ENCODE peak calls at places on chromosome 22, in seven cellular contexts. O is BE2C; U is stimulated activated CD4-positive, alpha-beta T cell treated with anti-CD3 and anti-CD28 coated beads, Interleukin-1b, Interleukin-23, amount 100 ng/mL, for 24 hours; T is CD14-positive monocyte; V is stimulated activated CD8-positive, alpha-beta memory T cell treated with anti-CD3 and anti-CD28 coated beads, Interleukin-15, amount 100 ng/mL, for 48 hours; E is GM04504; A is HCEC 1CT. J is an unnamed sample.

GRCh38 chr22:24555496-24556253 is at the start of gene SNRPD3:
- DNase-seq in O (peak; percentile 94), U (peak; percentile 79), T (peak; percentile 93), V (peak; percentile 85), E (peak; percentile 83), A (peak; percentile 92), J (peak; percentile 93)

GRCh38 chr22:38820021-38820420 is 23.8 kb downstream of the NPTXR start:
- DNase-seq in O (no peak), U (no peak), T (no peak), V (no peak), E (no peak), A (no peak), J (no peak)

GRCh38 chr22:22463855-22464540 is 44.5 kb downstream of the ZNF280B start:
- DNase-seq in O (peak; percentile 65), U (peak; percentile 44), T (no peak), V (peak; percentile 2), E (peak; percentile 15), A (peak; percentile 51), J (no peak)

GRCh38 chr22:36856121-36856791 is 4.5 kb upstream of the NCF4 start:
- DNase-seq in O (peak; percentile 92), U (peak; percentile 100), T (peak; percentile 91), V (peak; percentile 81), E (peak; percentile 59), A (peak; percentile 69), J (peak; percentile 82)

GRCh38 chr22:31912402-31912733 is 32.0 kb upstream of the YWHAH start:
- DNase-seq in O (no peak), U (no peak), T (no peak), V (no peak), E (no peak), A (no peak), J (no peak)

GRCh38 chr22:43053176-43053575 is 36.0 kb downstream of the TTLL1 start:
- DNase-seq in O (no peak), U (no peak), T (no peak), V (no peak), E (no peak), A (no peak), J (no peak)

GRCh38 chr22:50696799-50697561 is 24.4 kb downstream of the SHANK3 start:
- DNase-seq in O (peak; percentile 19), U (no peak), T (peak; percentile 36), V (no peak), E (no peak), A (peak; percentile 15), J (peak; percentile 46)

GRCh38 chr22:42297778-42298177 is 27.3 kb upstream of the TCF20 start:
- DNase-seq in O (no peak), U (no peak), T (no peak), V (no peak), E (no peak), A (no peak), J (no peak)

GRCh38 chr22:38205261-38206128 is 3.7 kb downstream of the MAFF start:
- DNase-seq in O (no peak), U (no peak), T (no peak), V (no peak), E (peak; percentile 87), A (no peak), J (no peak)

GRCh38 chr22:47036936-47037485 is 274.6 kb downstream of the TBC1D22A start:
- DNase-seq in O (no peak), U (no peak), T (no peak), V (no peak), E (no peak), A (no peak), J (no peak)

GRCh38 chr22:36726007-36726380 is 22.4 kb upstream of the CACNG2 start:
- DNase-seq in O (no peak), U (no peak), T (no peak), V (no peak), E (no peak), A (no peak), J (no peak)

GRCh38 chr22:20864186-20864908 is 5.5 kb downstream of the SNAP29 start:
- DNase-seq in O (no peak), U (no peak), T (no peak), V (no peak), E (no peak), A (no peak), J (no peak)

GRCh38 chr22:42716221-42716620 is 4.4 kb downstream of the A4GALT start:
- DNase-seq in O (no peak), U (no peak), T (no peak), V (no peak), E (no peak), A (no peak), J (no peak)

GRCh38 chr22:31629741-31630184 is 32.3 kb downstream of the PISD start:
- DNase-seq in O (no peak), U (no peak), T (no peak), V (no peak), E (no peak), A (no peak), J (no peak)

GRCh38 chr22:37544955-37545702 is 15.2 kb upstream of the CDC42EP1 start:
- DNase-seq in O (peak; percentile 70), U (no peak), T (peak; percentile 76), V (peak; percentile 43), E (no peak), A (peak; percentile 46), J (no peak)

GRCh38 chr22:40265783-40266182 is 80.5 kb upstream of the ADSL start:
- DNase-seq in O (no peak), U (no peak), T (peak; percentile 51), V (no peak), E (no peak), A (no peak), J (no peak)

GRCh38 chr22:28116261-28116673 is 197.2 kb upstream of the PITPNB start:
- DNase-seq in O (no peak), U (no peak), T (no peak), V (no peak), E (peak; percentile 81), A (peak; percentile 88), J (peak; percentile 84)

GRCh38 chr22:45202333-45203149 is 38.2 kb downstream of the KIAA0930 start:
- DNase-seq in O (no peak), U (no peak), T (no peak), V (no peak), E (no peak), A (no peak), J (no peak)

GRCh38 chr22:23187871-23188700 is 7.8 kb downstream of the BCR start:
- DNase-seq in O (no peak), U (no peak), T (no peak), V (no peak), E (no peak), A (no peak), J (no peak)

GRCh38 chr22:40367342-40367741 is 3.1 kb upstream of the SGSM3 start:
- DNase-seq in O (no peak), U (no peak), T (no peak), V (no peak), E (no peak), A (no peak), J (no peak)

GRCh38 chr22:23075525-23076216 is 5.4 kb downstream of the GNAZ start:
- DNase-seq in O (no peak), U (no peak), T (no peak), V (no peak), E (no peak), A (no peak), J (no peak)

GRCh38 chr22:35887296-35887875 is 141.2 kb downstream of the RBFOX2 start:
- DNase-seq in O (no peak), U (no peak), T (no peak), V (no peak), E (no peak), A (no peak), J (no peak)

GRCh38 chr22:20272700-20273099 is 4.6 kb upstream of the RTN4R start:
- DNase-seq in O (no peak), U (no peak), T (no peak), V (no peak), E (no peak), A (no peak), J (no peak)

GRCh38 chr22:29359469-29359868 is 28.9 kb downstream of the AP1B1 start:
- DNase-seq in O (peak; percentile 86), U (no peak), T (no peak), V (no peak), E (no peak), A (peak; percentile 36), J (no peak)

GRCh38 chr22:20526628-20527355 is 19.4 kb downstream of the MED15 start:
- DNase-seq in O (no peak), U (no peak), T (no peak), V (no peak), E (no peak), A (peak; percentile 90), J (no peak)

GRCh38 chr22:38947321-38948112 is 9.9 kb upstream of the APOBEC3A start:
- DNase-seq in O (no peak), U (no peak), T (peak; percentile 89), V (peak; percentile 43), E (no peak), A (no peak), J (peak; percentile 32)

GRCh38 chr22:42772647-42773046 is 52.0 kb upstream of the A4GALT start:
- DNase-seq in O (no peak), U (no peak), T (no peak), V (no peak), E (no peak), A (no peak), J (no peak)

GRCh38 chr22:46068176-46068907 is 82.0 kb upstream of the PPARA start:
- DNase-seq in O (no peak), U (no peak), T (no peak), V (no peak), E (no peak), A (no peak), J (no peak)

GRCh38 chr22:22185217-22185616 is 59.4 kb upstream of the VPREB1 start:
- DNase-seq in O (no peak), U (no peak), T (no peak), V (no peak), E (no peak), A (no peak), J (no peak)

GRCh38 chr22:43862074-43862881 is at the start of gene SULT4A1:
- DNase-seq in O (peak; percentile 51), U (no peak), T (no peak), V (no peak), E (no peak), A (no peak), J (no peak)

GRCh38 chr22:29831958-29832357 is 6.1 kb downstream of the ASCC2 start:
- DNase-seq in O (no peak), U (no peak), T (no peak), V (no peak), E (no peak), A (no peak), J (no peak)

J was measured in RWPE2.